ENCODE peak calls at places on chromosomes 7 and 10, in eight cellular contexts. E is Jurkat, Clone E6-1; H is Daoy; R is amniotic stem cell; Y is GM19239; X is activated T-cell treated with anti-CD3 and anti-CD28 coated beads for 1 hour; B is CD4-positive, alpha-beta T cell; P is HTR-8/SVneo. U is an unnamed sample.

GRCh38 chr10:104032144-104032775 is 53.4 kb downstream of the COL17A1 start:
- DNase-seq in R (no peak), H (no peak), B (no peak), Y (no peak), E (no peak), P (no peak), X (no peak), U (no peak)

GRCh38 chr10:132942101-132942739 is at the start of gene CFAP46:
- DNase-seq in X (no peak), E (no peak), R (peak; percentile 14), Y (peak; percentile 50), B (no peak), H (peak; percentile 71), P (no peak), U (no peak)

GRCh38 chr7:107118109-107118900 is 50.5 kb upstream of the HBP1 start:
- DNase-seq in H (peak; percentile 28), Y (no peak), P (no peak), X (no peak), E (no peak), B (no peak), R (no peak), U (no peak)

GRCh38 chr10:92208736-92209135 is 82.1 kb downstream of the CPEB3 start:
- DNase-seq in P (no peak), Y (no peak), R (no peak), X (no peak), H (peak; percentile 17), E (no peak), B (no peak), U (no peak)

GRCh38 chr10:323651-324293 is 188.5 kb downstream of the ZMYND11 start:
- DNase-seq in H (peak; percentile 91), P (peak; percentile 91), X (no peak), E (no peak), R (peak; percentile 93), Y (no peak), B (peak; percentile 23), U (no peak)

GRCh38 chr10:12902959-12903358 is 98.6 kb downstream of the CCDC3 start:
- DNase-seq in X (no peak), H (no peak), R (no peak), P (no peak), B (no peak), E (no peak), Y (no peak), U (no peak)

GRCh38 chr7:28729276-28729675 is 228.9 kb downstream of the TRIL start:
- DNase-seq in E (no peak), P (no peak), X (no peak), Y (no peak), H (peak; percentile 61), R (no peak), B (no peak), U (no peak)

GRCh38 chr7:149828357-149829309 is 9.5 kb upstream of the ZNF862 start:
- DNase-seq in P (no peak), B (no peak), E (no peak), Y (no peak), X (no peak), H (no peak), R (no peak), U (no peak)

GRCh38 chr10:21495686-21496284 is 29.7 kb downstream of the SKIDA1 start:
- DNase-seq in E (peak; percentile 81), H (peak; percentile 86), Y (peak; percentile 90), B (peak; percentile 84), X (peak; percentile 87), P (peak; percentile 86), R (peak; percentile 36), U (peak; percentile 89)

GRCh38 chr7:134694767-134695166 is 48.1 kb downstream of the BPGM start:
- DNase-seq in H (no peak), B (no peak), R (no peak), P (no peak), E (no peak), Y (no peak), X (no peak), U (no peak)

GRCh38 chr10:71278691-71279588 is 40.1 kb upstream of the SLC29A3 start:
- DNase-seq in B (no peak), H (no peak), R (no peak), P (no peak), Y (no peak), E (no peak), X (no peak), U (no peak)

GRCh38 chr10:77846718-77847311 is 79.7 kb downstream of the DLG5 start:
- DNase-seq in R (no peak), H (peak; percentile 75), P (peak; percentile 78), E (peak; percentile 44), B (peak; percentile 48), Y (peak; percentile 70), X (peak; percentile 56), U (peak; percentile 72)

GRCh38 chr10:43361532-43362190 is 9.8 kb upstream of the FXYD4 start:
- DNase-seq in Y (no peak), E (no peak), B (no peak), H (no peak), R (no peak), X (peak; percentile 6), P (no peak), U (no peak)

GRCh38 chr10:114801411-114801813 is 20.2 kb upstream of the FHIP2A start:
- DNase-seq in H (no peak), B (no peak), P (no peak), E (peak; percentile 99), Y (no peak), R (no peak), X (no peak), U (peak; percentile 79)

GRCh38 chr7:122790132-122790531 is 87.4 kb upstream of the RNF148 start:
- DNase-seq in P (no peak), Y (no peak), R (no peak), H (no peak), X (no peak), E (no peak), B (no peak), U (no peak)

GRCh38 chr10:26215923-26216576 is 524 bp upstream of the GAD2 start:
- DNase-seq in E (peak; percentile 67), R (no peak), P (no peak), B (no peak), Y (no peak), X (no peak), H (peak; percentile 67), U (peak; percentile 82)

GRCh38 chr10:47020491-47020890 is 109.3 kb downstream of the PTPN20 start:
- DNase-seq in Y (no peak), H (peak; percentile 58), E (no peak), P (no peak), B (no peak), X (no peak), R (no peak), U (no peak)

GRCh38 chr7:80935971-80936370 is 17.1 kb upstream of the SEMA3C start:
- DNase-seq in X (no peak), E (no peak), H (no peak), Y (no peak), P (no peak), B (no peak), R (no peak), U (no peak)

GRCh38 chr7:96982586-96982985 is 22.8 kb upstream of the DLX6 start:
- DNase-seq in E (no peak), Y (no peak), H (no peak), X (no peak), P (no peak), R (no peak), B (no peak), U (no peak)

GRCh38 chr7:26182283-26182682 is 18.3 kb downstream of the HNRNPA2B1 start:
- DNase-seq in P (no peak), R (no peak), X (no peak), E (no peak), Y (no peak), H (no peak), B (no peak), U (no peak)

GRCh38 chr10:63323930-63324854 is 141.6 kb downstream of the JMJD1C start:
- DNase-seq in E (no peak), H (no peak), X (no peak), Y (no peak), B (no peak), R (no peak), P (no peak), U (no peak)

GRCh38 chr7:157189405-157189804 is 50.7 kb downstream of the UBE3C start:
- DNase-seq in E (no peak), Y (no peak), B (no peak), R (no peak), H (no peak), X (no peak), P (no peak), U (no peak)

GRCh38 chr10:6494934-6495592 is 85.0 kb downstream of the PRKCQ start:
- DNase-seq in Y (no peak), P (no peak), X (peak; percentile 39), R (no peak), B (peak; percentile 32), H (peak; percentile 22), E (peak; percentile 59), U (peak; percentile 61)

GRCh38 chr10:123588386-123588914 is 77.7 kb upstream of the GPR26 start:
- DNase-seq in H (no peak), B (no peak), X (no peak), P (no peak), E (no peak), Y (no peak), R (no peak), U (no peak)

GRCh38 chr7:14858866-14859265 is 43.7 kb downstream of the DGKB start:
- DNase-seq in X (no peak), P (no peak), B (no peak), R (no peak), H (no peak), E (no peak), Y (no peak), U (no peak)

GRCh38 chr7:55573526-55573925 is 1.2 kb upstream of the VOPP1 start:
- DNase-seq in Y (no peak), R (no peak), H (no peak), X (no peak), B (no peak), P (no peak), E (no peak), U (no peak)

GRCh38 chr7:5692112-5692844 is 89.2 kb downstream of the RNF216 start:
- DNase-seq in H (peak; percentile 91), E (no peak), R (peak; percentile 93), P (peak; percentile 63), B (no peak), X (no peak), Y (no peak), U (no peak)

GRCh38 chr7:22992874-22993840 is 20.8 kb downstream of the HYCC1 start:
- DNase-seq in H (no peak), Y (no peak), X (no peak), R (no peak), P (no peak), E (no peak), B (no peak), U (no peak)

GRCh38 chr7:27553288-27553687 is 109.4 kb downstream of the HIBADH start:
- DNase-seq in H (no peak), Y (no peak), E (no peak), P (no peak), R (no peak), B (no peak), X (no peak), U (no peak)

GRCh38 chr10:92328999-92329398 is 38.0 kb downstream of the MARCHF5 start:
- DNase-seq in R (no peak), Y (no peak), X (no peak), P (no peak), E (no peak), H (no peak), B (no peak), U (no peak)

GRCh38 chr7:158863611-158864506 is 7.5 kb downstream of the DYNC2I1 start:
- DNase-seq in R (peak; percentile 41), B (peak; percentile 6), H (peak; percentile 62), P (peak; percentile 58), Y (peak; percentile 34), X (no peak), E (no peak), U (peak; percentile 66)

GRCh38 chr10:130495891-130496642 is 359.9 kb downstream of the GLRX3 start:
- DNase-seq in R (no peak), E (peak; percentile 8), H (no peak), X (no peak), B (no peak), Y (no peak), P (peak; percentile 15), U (no peak)

GRCh38 chr10:95327367-95327766 is 36.6 kb upstream of the PDLIM1 start:
- DNase-seq in X (no peak), E (no peak), H (peak; percentile 77), R (no peak), Y (no peak), P (no peak), B (no peak), U (no peak)

GRCh38 chr10:77571490-77571889 is 66.1 kb downstream of the KCNMA1 start:
- DNase-seq in X (no peak), P (no peak), H (no peak), E (no peak), R (no peak), B (no peak), Y (no peak), U (no peak)

U was measured in DND-41.